ENCODE peak calls at places on chromosome 9, in ten cellular contexts. R is GM23338, L is GM12878, M is stomach, W is HCT116, G is endothelial cell of umbilical vein, T is SK-N-SH, U is prostate gland, K is HL-60, V is spleen. H is an unnamed sample.

GRCh38 chr9:112059145-112059979 is 115.7 kb downstream of the SUSD1 start:
- DNase-seq in G (peak), K (no peak), L (no peak), M (no peak), T (no peak), R (no peak), V (no peak), W (no peak), U (no peak), H (no peak)

GRCh38 chr9:16309350-16310271 is 560.9 kb downstream of the BNC2 start:
- DNase-seq in W (no peak), G (no peak), V (no peak), T (no peak), L (no peak), R (no peak), M (no peak), U (no peak), K (no peak), H (no peak)

GRCh38 chr9:106284300-106284699 is 578.7 kb upstream of the ZNF462 start:
- DNase-seq in U (no peak), R (peak), L (no peak), K (no peak), M (no peak), W (no peak), G (no peak), T (peak), V (no peak), H (no peak)

GRCh38 chr9:114824130-114824529 is 18.3 kb upstream of the TNFSF15 start:
- DNase-seq in W (no peak), K (no peak), U (no peak), M (no peak), G (no peak), T (no peak), R (no peak), L (no peak), V (no peak), H (no peak)

GRCh38 chr9:105332471-105332870 is 88.0 kb downstream of the SLC44A1 start:
- DNase-seq in G (no peak), W (no peak), V (no peak), T (no peak), M (no peak), L (no peak), R (no peak), U (no peak), K (no peak), H (no peak)

GRCh38 chr9:95078516-95078915 is 239.0 kb downstream of the FANCC start:
- DNase-seq in M (no peak), V (no peak), L (no peak), R (no peak), W (no peak), G (no peak), K (no peak), U (no peak), T (no peak), H (no peak)

GRCh38 chr9:92289708-92290390 is 3.6 kb downstream of the IARS1 start:
- DNase-seq in G (no peak), W (no peak), L (no peak), U (no peak), R (no peak), V (no peak), M (no peak), T (no peak), K (no peak), H (no peak)

GRCh38 chr9:100011062-100011681 is 87.6 kb downstream of the ERP44 start:
- DNase-seq in K (peak), U (no peak), G (peak), V (no peak), L (peak), R (peak), M (no peak), T (peak), W (peak), H (peak)

GRCh38 chr9:119861801-119862200 is 492.6 kb upstream of the BRINP1 start:
- DNase-seq in K (no peak), U (peak), W (no peak), M (no peak), V (no peak), R (no peak), G (no peak), T (no peak), L (no peak), H (no peak)

GRCh38 chr9:1462626-1463308 is 412.6 kb downstream of the DMRT2 start:
- DNase-seq in K (no peak), G (no peak), V (no peak), L (no peak), W (no peak), U (no peak), T (no peak), R (no peak), M (no peak), H (no peak)

GRCh38 chr9:127698386-127698785 is 8.4 kb upstream of the CFAP157 start:
- DNase-seq in M (no peak), K (no peak), V (no peak), T (no peak), U (no peak), W (no peak), L (no peak), G (no peak), R (no peak), H (no peak)
- H3K4me3 ChIP-seq in M (no peak), K (no peak), V (no peak), T (no peak), U (no peak), W (peak), L (no peak), G (no peak), R (no peak), H (no peak)

GRCh38 chr9:87569008-87569908 is 71.6 kb downstream of the DAPK1 start:
- DNase-seq in U (no peak), M (no peak), W (no peak), R (peak), V (no peak), T (peak), K (no peak), G (peak), L (no peak), H (no peak)
- TF ChIP-seq POLR2AphosphoS5 in U (no peak), M (peak), W (no peak), R (no peak), V (no peak), T (no peak), K (no peak), G (peak), L (no peak), H (no peak)

GRCh38 chr9:137441289-137441934 is at the start of gene ENTPD8:
- DNase-seq in L (no peak), W (no peak), G (no peak), K (no peak), U (no peak), M (peak), V (peak), R (peak), T (peak), H (no peak)
- H3K4me3 ChIP-seq in L (no peak), W (peak), G (no peak), K (peak), U (peak), M (peak), V (peak), R (peak), T (peak), H (peak)

DNA sequence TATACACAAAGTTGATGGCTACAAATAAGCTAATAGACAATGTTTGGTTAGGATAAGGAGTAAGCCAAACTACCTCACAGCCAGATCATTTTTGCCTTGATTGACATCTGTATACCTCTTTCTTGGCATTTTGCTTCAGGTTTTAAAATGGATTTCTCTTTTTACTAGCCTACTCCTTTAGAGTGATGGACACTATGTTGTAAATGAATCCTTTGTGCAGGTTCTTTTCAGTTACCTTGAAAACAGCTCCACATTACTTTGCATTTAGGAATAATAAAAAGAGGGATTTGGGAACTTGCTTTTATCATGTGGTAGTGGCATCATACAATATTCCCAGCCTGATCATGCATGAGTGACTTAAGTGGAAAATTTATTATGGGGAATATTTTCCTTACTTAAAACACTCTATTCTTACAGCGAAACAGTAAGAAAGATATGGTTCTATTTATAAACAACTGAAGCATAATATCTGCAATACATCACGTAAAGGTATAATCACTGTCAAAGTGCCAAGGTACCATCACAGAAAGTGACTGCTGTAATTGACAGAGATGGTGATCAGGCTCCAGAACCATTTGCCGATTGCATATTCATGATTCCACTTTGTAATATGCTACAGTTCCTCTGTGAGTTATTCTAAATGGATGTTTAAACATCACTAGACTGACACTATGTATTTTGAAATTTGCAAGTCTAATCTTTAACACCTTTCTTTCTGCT is 327.0 kb downstream of the DMRTA1 start:
- DNase-seq in V (no peak), W (no peak), G (no peak), T (no peak), M (no peak), K (no peak), U (no peak), R (no peak), L (no peak), H (no peak)
- TF ChIP-seq POLR2AphosphoS5 in V (no peak), W (no peak), G (no peak), T (no peak), M (no peak), K (no peak), U (no peak), R (no peak), L (no peak), H (no peak)

GRCh38 chr9:80127920-80128319 is 556.2 kb downstream of the TLE4 start:
- DNase-seq in U (no peak), M (no peak), R (no peak), G (no peak), T (no peak), W (no peak), K (no peak), V (no peak), L (no peak), H (no peak)
- H3K4me3 ChIP-seq in U (no peak), M (no peak), R (no peak), G (no peak), T (no peak), W (no peak), K (no peak), V (no peak), L (no peak), H (no peak)

GRCh38 chr9:87080512-87081225 is 133.4 kb upstream of the GAS1 start:
- DNase-seq in R (peak), T (peak), M (no peak), U (no peak), K (no peak), G (no peak), W (no peak), V (no peak), L (no peak), H (no peak)
- TF ChIP-seq POLR2AphosphoS5 in R (no peak), T (peak), M (no peak), U (no peak), K (no peak), G (no peak), W (no peak), V (no peak), L (no peak), H (no peak)

GRCh38 chr9:124697326-124698200 is 73.5 kb downstream of the NR6A1 start:
- DNase-seq in K (no peak), M (no peak), L (no peak), G (peak), U (no peak), R (no peak), V (no peak), T (peak), W (no peak), H (no peak)

GRCh38 chr9:124696101-124696500 is 75.0 kb downstream of the NR6A1 start:
- DNase-seq in W (no peak), R (peak), M (no peak), G (peak), U (no peak), V (no peak), L (no peak), K (no peak), T (no peak), H (no peak)

GRCh38 chr9:124693403-124693802 is 77.7 kb downstream of the NR6A1 start:
- DNase-seq in L (no peak), M (no peak), R (peak), V (no peak), T (no peak), G (no peak), K (peak), U (no peak), W (no peak), H (no peak)

GRCh38 chr9:124694394-124695279 is 76.5 kb downstream of the NR6A1 start:
- DNase-seq in U (no peak), K (no peak), V (no peak), R (no peak), G (no peak), W (no peak), T (no peak), M (no peak), L (no peak), H (peak)

DNA sequence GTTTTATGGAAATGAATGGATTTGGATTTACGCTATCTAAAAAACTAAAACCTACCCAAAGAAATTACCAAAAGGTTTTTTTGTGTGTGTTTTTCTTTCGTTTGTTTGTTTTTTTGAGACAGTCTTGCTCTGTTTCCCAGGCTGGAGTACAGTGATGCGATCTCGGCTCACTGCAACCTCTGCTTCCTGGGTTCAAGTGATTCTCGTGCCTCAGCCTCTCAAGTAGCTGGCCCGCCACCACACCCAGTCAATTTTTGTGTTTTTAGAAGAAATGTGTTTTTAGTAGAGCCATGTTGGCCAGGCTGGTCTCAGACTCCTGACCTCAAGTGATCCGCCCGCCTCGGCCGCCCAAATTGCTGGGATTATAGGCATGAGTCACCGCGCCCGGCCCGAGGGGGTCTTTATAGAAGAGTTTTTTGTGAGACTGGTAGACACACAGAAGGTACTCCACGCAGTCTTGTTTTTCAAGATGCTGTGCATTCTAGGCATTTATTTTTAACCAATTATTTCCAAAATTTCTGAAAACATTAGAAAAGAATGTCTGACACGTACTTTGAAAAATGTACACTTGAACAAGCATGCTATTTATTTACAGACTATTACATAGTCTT is 75.7 kb downstream of the NR6A1 start:
- DNase-seq in K (no peak), R (no peak), T (no peak), V (no peak), U (no peak), W (no peak), M (no peak), G (no peak), L (no peak), H (no peak)
- H3K4me3 ChIP-seq in K (no peak), R (no peak), T (no peak), V (no peak), U (no peak), W (peak), M (no peak), G (no peak), L (no peak), H (no peak)